ENCODE peak calls at places on chromosomes 6 and 20, in five cellular contexts. O is heart right ventricle, D is Panc1, H is HCT116, F is A673. Z is an unnamed sample.

GRCh38 chr6:101545171-101545570 is 151.7 kb downstream of the GRIK2 start:
- DNase-seq in O (no peak), D (no peak), H (no peak), F (no peak), Z (peak; percentile 15)

GRCh38 chr6:26474439-26474881 is 16.7 kb downstream of the BTN2A1 start:
- DNase-seq in D (no peak), O (no peak), H (no peak), F (no peak), Z (no peak)

GRCh38 chr20:23334111-23334510 is 16.5 kb upstream of the NXT1 start:
- DNase-seq in D (no peak), H (no peak), O (no peak), F (no peak), Z (no peak)

GRCh38 chr6:82331031-82331773 is 32.4 kb upstream of the TPBG start:
- DNase-seq in H (no peak), O (no peak), F (peak; percentile 68), D (peak; percentile 15), Z (peak; percentile 40)

GRCh38 chr6:29501106-29501505 is 13.3 kb upstream of the MAS1L start:
- DNase-seq in O (no peak), H (no peak), D (no peak), F (no peak), Z (no peak)

GRCh38 chr6:29924731-29925130 is 17.6 kb upstream of the HLA-A start:
- DNase-seq in O (no peak), D (no peak), H (peak; percentile 51), F (no peak), Z (no peak)

GRCh38 chr6:137165375-137166246 is 7.8 kb downstream of the IL22RA2 start:
- DNase-seq in H (peak; percentile 6), F (peak; percentile 23), O (no peak), D (no peak), Z (no peak)

GRCh38 chr6:29989211-29989610 is 46.9 kb downstream of the HLA-A start:
- DNase-seq in D (no peak), H (no peak), F (no peak), O (no peak), Z (peak; percentile 11)

GRCh38 chr20:54140927-54141566 is 32.7 kb downstream of the CYP24A1 start:
- DNase-seq in D (no peak), O (no peak), F (no peak), H (no peak), Z (peak; percentile 54)

GRCh38 chr6:95519228-95520037 is 57.9 kb upstream of the MANEA start:
- DNase-seq in H (no peak), O (no peak), F (no peak), D (no peak), Z (no peak)

GRCh38 chr6:82166493-82166892 is 81.1 kb downstream of the IBTK start:
- DNase-seq in F (no peak), D (no peak), H (no peak), O (peak; percentile 35), Z (no peak)

GRCh38 chr20:53609501-53610445 is 16.1 kb upstream of the ZNF217 start:
- DNase-seq in H (no peak), F (peak; percentile 76), D (peak; percentile 97), O (no peak), Z (peak; percentile 48)

GRCh38 chr20:54158856-54159418 is 14.8 kb downstream of the CYP24A1 start:
- DNase-seq in F (no peak), D (no peak), O (no peak), H (no peak), Z (no peak)

GRCh38 chr6:4487538-4487937 is 288.7 kb upstream of the CDYL start:
- DNase-seq in H (peak; percentile 82), F (no peak), O (no peak), D (no peak), Z (no peak)

GRCh38 chr6:138129190-138129589 is 22.0 kb upstream of the PERP start:
- DNase-seq in F (no peak), D (no peak), H (no peak), O (no peak), Z (no peak)

GRCh38 chr6:18504232-18504596 is 117.1 kb downstream of the RNF144B start:
- DNase-seq in D (no peak), F (no peak), O (no peak), H (no peak), Z (no peak)

GRCh38 chr20:32019156-32019510 is 8.9 kb downstream of the CCM2L start:
- DNase-seq in D (no peak), O (no peak), H (no peak), F (no peak), Z (no peak)

GRCh38 chr20:51800769-51801219 is 1.5 kb downstream of the SALL4 start:
- DNase-seq in D (no peak), F (peak; percentile 73), H (no peak), O (peak; percentile 10), Z (peak; percentile 16)

GRCh38 chr6:168506460-168506859 is 65.5 kb downstream of the SMOC2 start:
- DNase-seq in O (no peak), H (no peak), F (no peak), D (no peak), Z (no peak)

GRCh38 chr6:114449659-114450058 is 106.8 kb upstream of the HS3ST5 start:
- DNase-seq in D (no peak), H (no peak), F (no peak), O (no peak), Z (no peak)

GRCh38 chr20:40241944-40242343 is 447.1 kb downstream of the MAFB start:
- DNase-seq in H (no peak), F (no peak), D (no peak), O (no peak), Z (no peak)

GRCh38 chr20:14838663-14839650 is 501.5 kb upstream of the FLRT3 start:
- DNase-seq in O (no peak), H (no peak), F (no peak), D (no peak), Z (peak; percentile 42)

GRCh38 chr20:44720617-44720993 is 5.4 kb downstream of the CCN5 start:
- DNase-seq in O (no peak), F (peak; percentile 98), H (peak; percentile 48), D (peak; percentile 84), Z (no peak)

GRCh38 chr6:54194067-54194466 is 82.8 kb downstream of the MLIP start:
- DNase-seq in O (no peak), D (no peak), H (peak; percentile 70), F (peak; percentile 30), Z (peak; percentile 69)

GRCh38 chr20:37901667-37902503 is 1.0 kb upstream of the VSTM2L start:
- DNase-seq in O (no peak), H (peak; percentile 4), D (peak; percentile 63), F (peak; percentile 85), Z (peak; percentile 70)
- H3K4me3 ChIP-seq in O (peak overlapping the region; percentile 46), H (no peak overlapping the region), D (peak overlapping the region; percentile 60), F (peak overlapping the region; percentile 64), Z (peak overlapping the region; percentile 42)

GRCh38 chr6:41442800-41443501 is 103.2 kb upstream of the FOXP4 start:
- DNase-seq in D (no peak), O (peak; percentile 43), H (no peak), F (no peak), Z (peak; percentile 70)
- TF ChIP-seq CTCF in D (peak; percentile 35), O (peak; percentile 43), H (no peak), F (peak; percentile 56), Z (peak; percentile 75)

GRCh38 chr6:151763938-151764680 is 43.4 kb upstream of the ESR1 start:
- DNase-seq in O (peak; percentile 95), F (peak; percentile 79), H (peak; percentile 53), D (peak; percentile 20), Z (peak; percentile 77)
- H3K4me3 ChIP-seq in O (peak overlapping the region; percentile 52), F (peak overlapping the region; percentile 5), H (peak overlapping the region; percentile 4), D (peak overlapping the region; percentile 25), Z (no peak overlapping the region)

DNA sequence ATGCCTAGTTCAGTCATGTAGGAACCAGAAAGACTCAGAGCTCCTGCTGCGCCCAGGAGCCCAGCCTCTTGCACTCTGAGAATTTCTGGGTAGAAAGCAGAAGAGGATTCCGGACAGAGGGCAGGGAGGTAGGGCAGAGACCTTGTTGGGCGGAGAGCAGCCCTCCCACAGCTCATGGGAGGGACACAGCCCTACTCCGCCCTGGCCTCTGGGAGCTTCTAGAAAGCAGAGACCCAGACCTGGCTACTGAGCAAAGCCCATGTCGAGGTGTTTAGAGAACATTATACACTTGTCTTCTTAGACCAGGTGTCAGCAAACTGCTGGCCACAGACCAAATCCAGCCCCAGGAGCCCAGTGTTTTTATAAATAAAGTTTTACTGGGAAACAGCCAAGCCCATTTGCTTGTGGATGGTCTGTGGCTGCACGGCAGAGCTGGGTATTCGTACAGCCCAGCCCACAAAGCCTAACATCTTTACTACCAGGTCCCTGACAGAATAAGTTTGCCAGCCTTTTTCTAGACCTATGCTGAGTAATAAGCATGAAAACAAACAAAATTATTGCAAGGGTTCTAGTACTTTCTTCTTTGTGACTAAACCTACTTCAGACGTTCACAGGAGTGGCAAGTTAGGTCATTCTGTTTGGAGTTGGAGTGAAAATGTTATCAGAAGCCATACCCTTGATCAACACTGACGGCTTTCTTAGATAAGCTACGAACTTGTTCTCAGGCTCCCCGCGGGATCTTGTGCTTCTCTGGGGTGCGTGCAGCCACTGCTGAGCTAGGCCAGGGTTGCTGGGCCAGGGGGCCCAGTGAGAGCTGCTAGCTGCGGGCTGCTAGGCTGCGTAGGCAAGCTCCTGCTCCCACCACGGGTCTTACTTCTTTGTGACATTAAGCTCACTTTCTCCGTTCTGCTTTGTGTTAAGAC is 235.1 kb upstream of the FOXQ1 start:
- DNase-seq in O (no peak), H (no peak), F (no peak), D (no peak), Z (no peak)
- TF ChIP-seq CTCF in O (no peak), H (no peak), F (no peak), D (no peak), Z (no peak)

GRCh38 chr20:62807444-62808210 is 3.0 kb downstream of the OGFR start:
- DNase-seq in O (no peak), F (no peak), D (no peak), H (no peak), Z (no peak)
- H3K4me3 ChIP-seq in O (no peak overlapping the region), F (no peak overlapping the region), D (no peak overlapping the region), H (no peak overlapping the region), Z (no peak overlapping the region)

GRCh38 chr6:16518265-16518664 is 243.0 kb downstream of the ATXN1 start:
- DNase-seq in F (no peak), H (no peak), D (no peak), O (no peak), Z (no peak)
- TF ChIP-seq CTCF in F (no peak), H (no peak), D (no peak), O (no peak), Z (no peak)

DNA sequence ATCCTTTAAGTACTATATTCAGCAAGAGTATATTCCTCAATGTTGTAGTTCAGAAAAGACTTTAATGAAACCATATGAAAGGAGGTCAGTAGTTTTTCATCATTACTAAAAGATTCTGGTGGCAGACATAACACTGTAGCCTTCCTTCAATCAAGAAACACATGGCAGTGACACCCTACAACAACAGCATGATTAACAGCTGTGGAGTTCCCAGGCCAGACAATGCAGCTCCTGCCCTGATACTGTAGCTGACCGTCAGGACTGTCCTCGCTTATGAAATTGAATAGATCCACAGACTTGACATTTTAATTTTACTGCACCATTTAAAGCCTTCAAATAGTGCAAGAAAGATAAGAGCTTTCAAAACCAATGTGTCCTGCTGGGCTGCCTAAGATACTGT is 43.6 kb downstream of the USP45 start:
- DNase-seq in H (no peak), D (no peak), O (no peak), F (no peak), Z (no peak)
- H3K4me3 ChIP-seq in H (no peak overlapping the region), D (no peak overlapping the region), O (no peak overlapping the region), F (no peak overlapping the region), Z (no peak overlapping the region)

Z was measured in astrocyte of the spinal cord.